ENCODE peak calls at places on chromosomes 13 and 19, in eight cellular contexts. One of them, this sample, is unnamed.

GRCh38 chr19:3793799-3794198 is 7.6 kb upstream of the MATK start:
- DNase-seq in natural killer cell: no peak
- DNase-seq in stomach: no peak
- DNase-seq in GM10248: no peak
- DNase-seq in nephron progenitor cell: no peak
- DNase-seq in astrocyte of the cerebellum: no peak
- DNase-seq in left ventricle myocardium inferior: no peak
- DNase-seq in ascending aorta: no peak
- DNase-seq in this sample: no peak

GRCh38 chr19:3047307-3048189 is 14.7 kb downstream of the TLE5 start:
- DNase-seq in natural killer cell: no peak
- DNase-seq in GM10248: no peak
- DNase-seq in left ventricle myocardium inferior: peak
- DNase-seq in nephron progenitor cell: peak
- DNase-seq in astrocyte of the cerebellum: peak
- DNase-seq in stomach: peak
- DNase-seq in ascending aorta: peak
- DNase-seq in this sample: peak

GRCh38 chr13:31913459-31913858 is 118.1 kb upstream of the FRY start:
- DNase-seq in GM10248: no peak
- DNase-seq in astrocyte of the cerebellum: no peak
- DNase-seq in stomach: no peak
- DNase-seq in nephron progenitor cell: no peak
- DNase-seq in left ventricle myocardium inferior: no peak
- DNase-seq in ascending aorta: no peak
- DNase-seq in natural killer cell: no peak
- DNase-seq in this sample: no peak

GRCh38 chr13:99677388-99677951 is 176.2 kb downstream of the TM9SF2 start:
- DNase-seq in natural killer cell: no peak
- DNase-seq in GM10248: no peak
- DNase-seq in nephron progenitor cell: no peak
- DNase-seq in astrocyte of the cerebellum: no peak
- DNase-seq in ascending aorta: no peak
- DNase-seq in stomach: no peak
- DNase-seq in left ventricle myocardium inferior: no peak
- DNase-seq in this sample: no peak

GRCh38 chr13:28609936-28610335 is 49.0 kb upstream of the POMP start:
- DNase-seq in astrocyte of the cerebellum: no peak
- DNase-seq in ascending aorta: no peak
- DNase-seq in left ventricle myocardium inferior: no peak
- DNase-seq in GM10248: no peak
- DNase-seq in stomach: no peak
- DNase-seq in natural killer cell: no peak
- DNase-seq in nephron progenitor cell: no peak
- DNase-seq in this sample: no peak

GRCh38 chr19:3978145-3978544 is 7.1 kb downstream of the EEF2 start:
- DNase-seq in ascending aorta: no peak
- DNase-seq in nephron progenitor cell: no peak
- DNase-seq in GM10248: no peak
- DNase-seq in left ventricle myocardium inferior: no peak
- DNase-seq in stomach: no peak
- DNase-seq in natural killer cell: no peak
- DNase-seq in astrocyte of the cerebellum: no peak
- DNase-seq in this sample: no peak

GRCh38 chr13:99380402-99380801 is 73.2 kb upstream of the GPR183 start:
- DNase-seq in ascending aorta: no peak
- DNase-seq in stomach: no peak
- DNase-seq in astrocyte of the cerebellum: no peak
- DNase-seq in nephron progenitor cell: no peak
- DNase-seq in GM10248: no peak
- DNase-seq in natural killer cell: no peak
- DNase-seq in left ventricle myocardium inferior: no peak
- DNase-seq in this sample: no peak

GRCh38 chr13:113411216-113412023 is 41.9 kb downstream of the ADPRHL1 start:
- DNase-seq in left ventricle myocardium inferior: peak
- DNase-seq in nephron progenitor cell: no peak
- DNase-seq in stomach: no peak
- DNase-seq in ascending aorta: no peak
- DNase-seq in astrocyte of the cerebellum: peak
- DNase-seq in natural killer cell: no peak
- DNase-seq in GM10248: no peak
- DNase-seq in this sample: no peak

GRCh38 chr13:50130686-50131051 is 115.4 kb downstream of the KCNRG start:
- DNase-seq in nephron progenitor cell: peak
- DNase-seq in left ventricle myocardium inferior: peak
- DNase-seq in GM10248: no peak
- DNase-seq in natural killer cell: peak
- DNase-seq in stomach: no peak
- DNase-seq in astrocyte of the cerebellum: no peak
- DNase-seq in ascending aorta: no peak
- DNase-seq in this sample: no peak

GRCh38 chr19:51548213-51548651 is 16.8 kb upstream of the SIGLEC6 start:
- DNase-seq in stomach: no peak
- DNase-seq in GM10248: no peak
- DNase-seq in natural killer cell: no peak
- DNase-seq in left ventricle myocardium inferior: no peak
- DNase-seq in nephron progenitor cell: no peak
- DNase-seq in astrocyte of the cerebellum: no peak
- DNase-seq in ascending aorta: no peak
- DNase-seq in this sample: no peak

GRCh38 chr13:101942535-101943157 is 459.2 kb downstream of the FGF14 start:
- DNase-seq in astrocyte of the cerebellum: no peak
- DNase-seq in left ventricle myocardium inferior: no peak
- DNase-seq in nephron progenitor cell: no peak
- DNase-seq in stomach: no peak
- DNase-seq in natural killer cell: no peak
- DNase-seq in GM10248: no peak
- DNase-seq in ascending aorta: no peak
- DNase-seq in this sample: no peak

GRCh38 chr13:43924549-43925245 is 45.0 kb downstream of the LACC1 start:
- DNase-seq in stomach: no peak
- DNase-seq in left ventricle myocardium inferior: no peak
- DNase-seq in nephron progenitor cell: no peak
- DNase-seq in natural killer cell: no peak
- DNase-seq in GM10248: peak
- DNase-seq in astrocyte of the cerebellum: no peak
- DNase-seq in ascending aorta: no peak
- DNase-seq in this sample: no peak

GRCh38 chr19:13089139-13089856 is 13.4 kb downstream of the LYL1 start:
- DNase-seq in left ventricle myocardium inferior: no peak
- DNase-seq in ascending aorta: no peak
- DNase-seq in natural killer cell: no peak
- DNase-seq in stomach: no peak
- DNase-seq in astrocyte of the cerebellum: no peak
- DNase-seq in nephron progenitor cell: no peak
- DNase-seq in GM10248: no peak
- DNase-seq in this sample: no peak

GRCh38 chr19:34480971-34481821 is at the start of gene WTIP:
- DNase-seq in natural killer cell: no peak
- DNase-seq in stomach: peak
- DNase-seq in ascending aorta: no peak
- DNase-seq in nephron progenitor cell: peak
- DNase-seq in left ventricle myocardium inferior: peak
- DNase-seq in astrocyte of the cerebellum: peak
- DNase-seq in GM10248: no peak
- DNase-seq in this sample: no peak

GRCh38 chr13:74306496-74306895 is 172.3 kb upstream of the KLF12 start:
- DNase-seq in natural killer cell: no peak
- DNase-seq in GM10248: no peak
- DNase-seq in nephron progenitor cell: no peak
- DNase-seq in stomach: no peak
- DNase-seq in left ventricle myocardium inferior: no peak
- DNase-seq in ascending aorta: no peak
- DNase-seq in astrocyte of the cerebellum: peak
- DNase-seq in this sample: no peak
- TF ChIP-seq CTCF in natural killer cell: no peak
- TF ChIP-seq CTCF in GM10248: no peak
- TF ChIP-seq CTCF in nephron progenitor cell: no peak
- TF ChIP-seq CTCF in stomach: no peak
- TF ChIP-seq CTCF in left ventricle myocardium inferior: no peak
- TF ChIP-seq CTCF in ascending aorta: no peak
- TF ChIP-seq CTCF in astrocyte of the cerebellum: peak
- TF ChIP-seq CTCF in this sample: no peak

GRCh38 chr19:46766569-46767317 is 20.5 kb upstream of the STRN4 start:
- DNase-seq in nephron progenitor cell: peak
- DNase-seq in stomach: peak
- DNase-seq in natural killer cell: peak
- DNase-seq in GM10248: peak
- DNase-seq in left ventricle myocardium inferior: peak
- DNase-seq in ascending aorta: no peak
- DNase-seq in astrocyte of the cerebellum: no peak
- DNase-seq in this sample: peak
- TF ChIP-seq CTCF in nephron progenitor cell: peak
- TF ChIP-seq CTCF in stomach: peak
- TF ChIP-seq CTCF in natural killer cell: peak
- TF ChIP-seq CTCF in GM10248: peak
- TF ChIP-seq CTCF in left ventricle myocardium inferior: peak
- TF ChIP-seq CTCF in ascending aorta: no peak
- TF ChIP-seq CTCF in astrocyte of the cerebellum: peak
- TF ChIP-seq CTCF in this sample: peak

GRCh38 chr13:112341976-112342735 is 34.0 kb upstream of the SPACA7 start:
- DNase-seq in astrocyte of the cerebellum: no peak
- DNase-seq in nephron progenitor cell: no peak
- DNase-seq in ascending aorta: no peak
- DNase-seq in natural killer cell: no peak
- DNase-seq in GM10248: no peak
- DNase-seq in stomach: no peak
- DNase-seq in left ventricle myocardium inferior: no peak
- DNase-seq in this sample: no peak
- TF ChIP-seq CTCF in astrocyte of the cerebellum: no peak
- TF ChIP-seq CTCF in nephron progenitor cell: no peak
- TF ChIP-seq CTCF in ascending aorta: no peak
- TF ChIP-seq CTCF in natural killer cell: no peak
- TF ChIP-seq CTCF in GM10248: no peak
- TF ChIP-seq CTCF in stomach: no peak
- TF ChIP-seq CTCF in left ventricle myocardium inferior: no peak
- TF ChIP-seq CTCF in this sample: no peak

GRCh38 chr19:42252365-42253244 is 2.3 kb downstream of the ERF start:
- DNase-seq in natural killer cell: no peak
- DNase-seq in nephron progenitor cell: no peak
- DNase-seq in left ventricle myocardium inferior: peak
- DNase-seq in GM10248: no peak
- DNase-seq in astrocyte of the cerebellum: no peak
- DNase-seq in ascending aorta: no peak
- DNase-seq in stomach: no peak
- DNase-seq in this sample: no peak

GRCh38 chr19:42254850-42255765 is at the start of gene ERF:
- DNase-seq in ascending aorta: peak
- DNase-seq in GM10248: peak
- DNase-seq in nephron progenitor cell: peak
- DNase-seq in left ventricle myocardium inferior: peak
- DNase-seq in natural killer cell: peak
- DNase-seq in stomach: peak
- DNase-seq in astrocyte of the cerebellum: peak
- DNase-seq in this sample: peak

GRCh38 chr19:42253245-42254082 is 1.5 kb downstream of the ERF start:
- DNase-seq in nephron progenitor cell: peak
- DNase-seq in left ventricle myocardium inferior: peak
- DNase-seq in stomach: peak
- DNase-seq in GM10248: peak
- DNase-seq in astrocyte of the cerebellum: no peak
- DNase-seq in ascending aorta: no peak
- DNase-seq in natural killer cell: peak
- DNase-seq in this sample: no peak

GRCh38 chr19:42255766-42256750 is 1.1 kb upstream of the ERF start:
- DNase-seq in astrocyte of the cerebellum: no peak
- DNase-seq in stomach: no peak
- DNase-seq in ascending aorta: no peak
- DNase-seq in natural killer cell: no peak
- DNase-seq in nephron progenitor cell: peak
- DNase-seq in left ventricle myocardium inferior: peak
- DNase-seq in GM10248: no peak
- DNase-seq in this sample: no peak

GRCh38 chr19:42254083-42254849 is 662 bp downstream of the ERF start:
- DNase-seq in left ventricle myocardium inferior: peak
- DNase-seq in nephron progenitor cell: peak
- DNase-seq in astrocyte of the cerebellum: no peak
- DNase-seq in GM10248: peak
- DNase-seq in ascending aorta: no peak
- DNase-seq in natural killer cell: peak
- DNase-seq in stomach: peak
- DNase-seq in this sample: no peak
- TF ChIP-seq CTCF in left ventricle myocardium inferior: peak
- TF ChIP-seq CTCF in nephron progenitor cell: no peak
- TF ChIP-seq CTCF in astrocyte of the cerebellum: no peak
- TF ChIP-seq CTCF in GM10248: no peak
- TF ChIP-seq CTCF in ascending aorta: no peak
- TF ChIP-seq CTCF in natural killer cell: no peak
- TF ChIP-seq CTCF in stomach: no peak
- TF ChIP-seq CTCF in this sample: no peak